ENCODE peak calls at places on chromosomes 11 and 22, in eight cellular contexts. F, Z, L, Y, W, K, G and U are unnamed samples.

GRCh38 chr11:33448461-33449130 is 191.4 kb downstream of the HIPK3 start:
- DNase-seq in F (no peak), W (no peak), Y (no peak), L (no peak), G (no peak), Z (no peak), K (no peak), U (peak)

GRCh38 chr11:55942785-55943392 is 6.7 kb upstream of the OR5I1 start:
- DNase-seq in Z (no peak), G (no peak), W (no peak), L (peak), K (no peak), F (peak), Y (no peak), U (no peak)

GRCh38 chr11:81449588-81450155 is 1284.0 kb downstream of the FAM181B start:
- DNase-seq in W (no peak), G (no peak), K (no peak), F (no peak), Z (no peak), Y (no peak), L (no peak), U (no peak)

GRCh38 chr11:66616379-66617147 is at the start of gene RBM14:
- DNase-seq in L (peak), K (peak), Z (peak), G (peak), W (peak), F (peak), Y (peak), U (peak)

GRCh38 chr22:43136255-43136654 is 6.9 kb downstream of the MCAT start:
- DNase-seq in F (peak), Z (no peak), G (no peak), Y (peak), W (peak), L (no peak), K (peak), U (no peak)

GRCh38 chr11:2777396-2777795 is 77.6 kb upstream of the KCNQ1OT1 start:
- DNase-seq in W (peak), F (no peak), K (peak), G (no peak), L (no peak), Z (no peak), Y (peak), U (no peak)

GRCh38 chr11:102615894-102616432 is 9.2 kb downstream of the MMP20 start:
- DNase-seq in Z (no peak), K (no peak), F (no peak), G (no peak), W (no peak), Y (no peak), L (no peak), U (no peak)

GRCh38 chr11:79488286-79488685 is 47.5 kb upstream of the TENM4 start:
- DNase-seq in F (no peak), L (no peak), Z (no peak), Y (no peak), K (no peak), G (no peak), W (no peak), U (no peak)

GRCh38 chr22:24500251-24500820 is 5.2 kb downstream of the UPB1 start:
- DNase-seq in K (no peak), L (no peak), Z (peak), F (no peak), Y (no peak), W (no peak), G (no peak), U (no peak)

GRCh38 chr22:30754971-30755759 is 60.5 kb downstream of the OSBP2 start:
- DNase-seq in W (peak), L (peak), Z (peak), K (no peak), Y (peak), F (peak), G (peak), U (peak)

GRCh38 chr11:78798567-78799170 is 224.0 kb upstream of the NARS2 start:
- DNase-seq in G (peak), L (peak), F (peak), Y (no peak), W (peak), K (peak), Z (peak), U (peak)

GRCh38 chr11:63015521-63016215 is at the start of gene SLC22A8:
- DNase-seq in W (no peak), F (no peak), Z (no peak), K (peak), Y (no peak), L (no peak), G (no peak), U (no peak)

GRCh38 chr11:87116185-87116584 is 78.5 kb downstream of the TMEM135 start:
- DNase-seq in F (no peak), Z (no peak), L (no peak), W (no peak), K (no peak), Y (no peak), G (no peak), U (no peak)

GRCh38 chr11:13343067-13343466 is 65.5 kb downstream of the BMAL1 start:
- DNase-seq in Z (no peak), F (no peak), W (no peak), Y (no peak), L (no peak), G (no peak), K (no peak), U (no peak)

GRCh38 chr11:17352925-17353227 is 1.3 kb downstream of the NCR3LG1 start:
- DNase-seq in Y (peak), Z (no peak), L (peak), G (no peak), K (peak), F (no peak), W (peak), U (no peak)

GRCh38 chr11:73470036-73470624 is 93.9 kb downstream of the RELT start:
- DNase-seq in G (no peak), Z (no peak), W (no peak), L (no peak), F (no peak), Y (no peak), K (no peak), U (no peak)

GRCh38 chr11:46391578-46392420 is at the start of gene CHRM4:
- DNase-seq in Y (peak), L (peak), F (no peak), G (no peak), Z (peak), K (peak), W (no peak), U (no peak)

GRCh38 chr11:109304159-109304558 is 117.8 kb upstream of the C11orf87 start:
- DNase-seq in G (no peak), W (no peak), L (no peak), Y (no peak), F (no peak), K (no peak), Z (no peak), U (peak)

GRCh38 chr11:45366839-45367238 is 80.7 kb upstream of the SYT13 start:
- DNase-seq in K (no peak), Z (no peak), W (no peak), L (no peak), Y (no peak), G (no peak), F (no peak), U (no peak)

GRCh38 chr11:106969660-106970059 is 48.6 kb downstream of the GUCY1A2 start:
- DNase-seq in G (no peak), W (no peak), L (no peak), Z (no peak), K (no peak), Y (no peak), F (no peak), U (no peak)

GRCh38 chr11:64267207-64267945 is 16.0 kb downstream of the PLCB3 start:
- DNase-seq in W (no peak), K (peak), F (no peak), L (peak), Y (no peak), Z (no peak), G (no peak), U (no peak)